ENCODE peak calls at places on chromosome 17, in six cellular contexts. One of them, this sample, is unnamed.

GRCh38 chr17:27306276-27306820 is 12.4 kb downstream of the WSB1 start:
- DNase-seq in HEK293T: no peak
- DNase-seq in smooth muscle cell of the brain vasculature: no peak
- DNase-seq in non-pigmented ciliary epithelial cell: no peak
- DNase-seq in HFF-Myc: no peak
- DNase-seq in T-helper 1 cell: no peak
- DNase-seq in this sample: no peak

GRCh38 chr17:71412803-71413202 is 708.0 kb upstream of the SOX9 start:
- DNase-seq in HEK293T: no peak
- DNase-seq in smooth muscle cell of the brain vasculature: peak
- DNase-seq in non-pigmented ciliary epithelial cell: peak
- DNase-seq in HFF-Myc: peak
- DNase-seq in T-helper 1 cell: no peak
- DNase-seq in this sample: peak

GRCh38 chr17:65656390-65657250 is 95.2 kb upstream of the AXIN2 start:
- DNase-seq in HEK293T: no peak
- DNase-seq in smooth muscle cell of the brain vasculature: no peak
- DNase-seq in non-pigmented ciliary epithelial cell: no peak
- DNase-seq in HFF-Myc: no peak
- DNase-seq in T-helper 1 cell: no peak
- DNase-seq in this sample: no peak

GRCh38 chr17:6443692-6444572 is at the start of gene PIMREG:
- DNase-seq in HEK293T: peak
- DNase-seq in smooth muscle cell of the brain vasculature: peak
- DNase-seq in non-pigmented ciliary epithelial cell: peak
- DNase-seq in HFF-Myc: peak
- DNase-seq in T-helper 1 cell: peak
- DNase-seq in this sample: peak

GRCh38 chr17:36993227-36993626 is 44.5 kb downstream of the AATF start:
- DNase-seq in HEK293T: no peak
- DNase-seq in smooth muscle cell of the brain vasculature: no peak
- DNase-seq in non-pigmented ciliary epithelial cell: no peak
- DNase-seq in HFF-Myc: no peak
- DNase-seq in T-helper 1 cell: no peak
- DNase-seq in this sample: no peak

GRCh38 chr17:73203788-73204479 is 11.1 kb downstream of the COG1 start:
- DNase-seq in HEK293T: no peak
- DNase-seq in smooth muscle cell of the brain vasculature: no peak
- DNase-seq in non-pigmented ciliary epithelial cell: no peak
- DNase-seq in HFF-Myc: no peak
- DNase-seq in T-helper 1 cell: no peak
- DNase-seq in this sample: no peak

GRCh38 chr17:69047368-69048263 is 13.1 kb downstream of the ABCA9 start:
- DNase-seq in HEK293T: no peak
- DNase-seq in smooth muscle cell of the brain vasculature: no peak
- DNase-seq in non-pigmented ciliary epithelial cell: peak
- DNase-seq in HFF-Myc: no peak
- DNase-seq in T-helper 1 cell: no peak
- DNase-seq in this sample: no peak

GRCh38 chr17:14760212-14760611 is 459.3 kb downstream of the HS3ST3B1 start:
- DNase-seq in HEK293T: no peak
- DNase-seq in smooth muscle cell of the brain vasculature: no peak
- DNase-seq in non-pigmented ciliary epithelial cell: no peak
- DNase-seq in HFF-Myc: no peak
- DNase-seq in T-helper 1 cell: no peak
- DNase-seq in this sample: no peak

GRCh38 chr17:27602721-27603445 is 28.1 kb upstream of the LGALS9 start:
- DNase-seq in HEK293T: peak
- DNase-seq in smooth muscle cell of the brain vasculature: peak
- DNase-seq in non-pigmented ciliary epithelial cell: peak
- DNase-seq in HFF-Myc: no peak
- DNase-seq in T-helper 1 cell: peak
- DNase-seq in this sample: no peak

GRCh38 chr17:73765824-73766563 is 121.7 kb upstream of the SDK2 start:
- DNase-seq in HEK293T: no peak
- DNase-seq in smooth muscle cell of the brain vasculature: no peak
- DNase-seq in non-pigmented ciliary epithelial cell: no peak
- DNase-seq in HFF-Myc: no peak
- DNase-seq in T-helper 1 cell: no peak
- DNase-seq in this sample: no peak

GRCh38 chr17:49616086-49616485 is 40.4 kb downstream of the NXPH3 start:
- DNase-seq in HEK293T: peak
- DNase-seq in smooth muscle cell of the brain vasculature: no peak
- DNase-seq in non-pigmented ciliary epithelial cell: no peak
- DNase-seq in HFF-Myc: no peak
- DNase-seq in T-helper 1 cell: no peak
- DNase-seq in this sample: no peak

GRCh38 chr17:32928527-32929287 is 754 bp downstream of the TMEM98 start:
- DNase-seq in HEK293T: no peak
- DNase-seq in smooth muscle cell of the brain vasculature: no peak
- DNase-seq in non-pigmented ciliary epithelial cell: no peak
- DNase-seq in HFF-Myc: no peak
- DNase-seq in T-helper 1 cell: no peak
- DNase-seq in this sample: no peak

GRCh38 chr17:50495918-50496317 is 12.3 kb upstream of the MYCBPAP start:
- DNase-seq in HEK293T: no peak
- DNase-seq in smooth muscle cell of the brain vasculature: no peak
- DNase-seq in non-pigmented ciliary epithelial cell: no peak
- DNase-seq in HFF-Myc: no peak
- DNase-seq in T-helper 1 cell: no peak
- DNase-seq in this sample: no peak

GRCh38 chr17:34423978-34424813 is 61.2 kb upstream of the CCL1 start:
- DNase-seq in HEK293T: no peak
- DNase-seq in smooth muscle cell of the brain vasculature: no peak
- DNase-seq in non-pigmented ciliary epithelial cell: no peak
- DNase-seq in HFF-Myc: no peak
- DNase-seq in T-helper 1 cell: no peak
- DNase-seq in this sample: no peak

GRCh38 chr17:46977348-46977747 is 1.7 kb downstream of the RPRML start:
- DNase-seq in HEK293T: peak
- DNase-seq in smooth muscle cell of the brain vasculature: no peak
- DNase-seq in non-pigmented ciliary epithelial cell: peak
- DNase-seq in HFF-Myc: peak
- DNase-seq in T-helper 1 cell: no peak
- DNase-seq in this sample: no peak

GRCh38 chr17:42118545-42118944 is 2.6 kb downstream of the KAT2A start:
- DNase-seq in HEK293T: peak
- DNase-seq in smooth muscle cell of the brain vasculature: no peak
- DNase-seq in non-pigmented ciliary epithelial cell: no peak
- DNase-seq in HFF-Myc: no peak
- DNase-seq in T-helper 1 cell: no peak
- DNase-seq in this sample: no peak

GRCh38 chr17:59513934-59514841 is 51.2 kb upstream of the DHX40 start:
- DNase-seq in HEK293T: peak
- DNase-seq in smooth muscle cell of the brain vasculature: no peak
- DNase-seq in non-pigmented ciliary epithelial cell: peak
- DNase-seq in HFF-Myc: peak
- DNase-seq in T-helper 1 cell: no peak
- DNase-seq in this sample: no peak

GRCh38 chr17:7836596-7837374 is 2.8 kb downstream of the KDM6B start:
- DNase-seq in HEK293T: peak
- DNase-seq in smooth muscle cell of the brain vasculature: no peak
- DNase-seq in non-pigmented ciliary epithelial cell: no peak
- DNase-seq in HFF-Myc: peak
- DNase-seq in T-helper 1 cell: peak
- DNase-seq in this sample: peak

GRCh38 chr17:12078791-12079190 is 58.1 kb downstream of the MAP2K4 start:
- DNase-seq in HEK293T: no peak
- DNase-seq in smooth muscle cell of the brain vasculature: peak
- DNase-seq in non-pigmented ciliary epithelial cell: peak
- DNase-seq in HFF-Myc: peak
- DNase-seq in T-helper 1 cell: no peak
- DNase-seq in this sample: no peak

GRCh38 chr17:17999364-18000007 is 26.8 kb downstream of the DRC3 start:
- DNase-seq in HEK293T: no peak
- DNase-seq in smooth muscle cell of the brain vasculature: no peak
- DNase-seq in non-pigmented ciliary epithelial cell: no peak
- DNase-seq in HFF-Myc: no peak
- DNase-seq in T-helper 1 cell: no peak
- DNase-seq in this sample: no peak

GRCh38 chr17:38425744-38426143 is 2.5 kb upstream of the ARHGAP23 start:
- DNase-seq in HEK293T: no peak
- DNase-seq in smooth muscle cell of the brain vasculature: no peak
- DNase-seq in non-pigmented ciliary epithelial cell: no peak
- DNase-seq in HFF-Myc: no peak
- DNase-seq in T-helper 1 cell: no peak
- DNase-seq in this sample: no peak

GRCh38 chr17:77003699-77004098 is 135.5 kb downstream of the MGAT5B start:
- DNase-seq in HEK293T: no peak
- DNase-seq in smooth muscle cell of the brain vasculature: no peak
- DNase-seq in non-pigmented ciliary epithelial cell: no peak
- DNase-seq in HFF-Myc: no peak
- DNase-seq in T-helper 1 cell: no peak
- DNase-seq in this sample: no peak

GRCh38 chr17:77233635-77234334 is 93.0 kb downstream of the SEC14L1 start:
- DNase-seq in HEK293T: no peak
- DNase-seq in smooth muscle cell of the brain vasculature: no peak
- DNase-seq in non-pigmented ciliary epithelial cell: peak
- DNase-seq in HFF-Myc: peak
- DNase-seq in T-helper 1 cell: no peak
- DNase-seq in this sample: no peak

GRCh38 chr17:34997355-34997862 is 17.1 kb downstream of the LIG3 start:
- DNase-seq in HEK293T: no peak
- DNase-seq in smooth muscle cell of the brain vasculature: peak
- DNase-seq in non-pigmented ciliary epithelial cell: peak
- DNase-seq in HFF-Myc: no peak
- DNase-seq in T-helper 1 cell: no peak
- DNase-seq in this sample: no peak

GRCh38 chr17:41322264-41322902 is 6.9 kb upstream of the KRTAP17-1 start:
- DNase-seq in HEK293T: peak
- DNase-seq in smooth muscle cell of the brain vasculature: no peak
- DNase-seq in non-pigmented ciliary epithelial cell: peak
- DNase-seq in HFF-Myc: peak
- DNase-seq in T-helper 1 cell: no peak
- DNase-seq in this sample: no peak

GRCh38 chr17:63364387-63364786 is 81.7 kb downstream of the CYB561 start:
- DNase-seq in HEK293T: no peak
- DNase-seq in smooth muscle cell of the brain vasculature: no peak
- DNase-seq in non-pigmented ciliary epithelial cell: no peak
- DNase-seq in HFF-Myc: no peak
- DNase-seq in T-helper 1 cell: no peak
- DNase-seq in this sample: no peak

GRCh38 chr17:61325382-61326073 is 74.1 kb upstream of the TBX2 start:
- DNase-seq in HEK293T: peak
- DNase-seq in smooth muscle cell of the brain vasculature: no peak
- DNase-seq in non-pigmented ciliary epithelial cell: no peak
- DNase-seq in HFF-Myc: no peak
- DNase-seq in T-helper 1 cell: no peak
- DNase-seq in this sample: no peak

GRCh38 chr17:73005360-73005759 is 87.1 kb downstream of the SLC39A11 start:
- DNase-seq in HEK293T: no peak
- DNase-seq in smooth muscle cell of the brain vasculature: no peak
- DNase-seq in non-pigmented ciliary epithelial cell: no peak
- DNase-seq in HFF-Myc: no peak
- DNase-seq in T-helper 1 cell: no peak
- DNase-seq in this sample: no peak

GRCh38 chr17:45935710-45936509 is 41.6 kb downstream of the MAPT start:
- DNase-seq in HEK293T: no peak
- DNase-seq in smooth muscle cell of the brain vasculature: no peak
- DNase-seq in non-pigmented ciliary epithelial cell: no peak
- DNase-seq in HFF-Myc: no peak
- DNase-seq in T-helper 1 cell: no peak
- DNase-seq in this sample: no peak

GRCh38 chr17:67129283-67129682 is 84.9 kb downstream of the CACNG1 start:
- DNase-seq in HEK293T: no peak
- DNase-seq in smooth muscle cell of the brain vasculature: no peak
- DNase-seq in non-pigmented ciliary epithelial cell: no peak
- DNase-seq in HFF-Myc: no peak
- DNase-seq in T-helper 1 cell: no peak
- DNase-seq in this sample: no peak

GRCh38 chr17:77212081-77212832 is 71.5 kb downstream of the SEC14L1 start:
- DNase-seq in HEK293T: no peak
- DNase-seq in smooth muscle cell of the brain vasculature: no peak
- DNase-seq in non-pigmented ciliary epithelial cell: no peak
- DNase-seq in HFF-Myc: no peak
- DNase-seq in T-helper 1 cell: no peak
- DNase-seq in this sample: no peak

GRCh38 chr17:80755650-80756405 is 211.2 kb downstream of the RPTOR start:
- DNase-seq in HEK293T: peak
- DNase-seq in smooth muscle cell of the brain vasculature: no peak
- DNase-seq in non-pigmented ciliary epithelial cell: no peak
- DNase-seq in HFF-Myc: no peak
- DNase-seq in T-helper 1 cell: no peak
- DNase-seq in this sample: no peak

GRCh38 chr17:44557653-44558285 is 485 bp downstream of the FZD2 start:
- DNase-seq in HEK293T: no peak
- DNase-seq in smooth muscle cell of the brain vasculature: no peak
- DNase-seq in non-pigmented ciliary epithelial cell: no peak
- DNase-seq in HFF-Myc: no peak
- DNase-seq in T-helper 1 cell: no peak
- DNase-seq in this sample: peak

GRCh38 chr17:29615048-29615385 is 7.7 kb downstream of the CORO6 start:
- DNase-seq in HEK293T: no peak
- DNase-seq in smooth muscle cell of the brain vasculature: no peak
- DNase-seq in non-pigmented ciliary epithelial cell: no peak
- DNase-seq in HFF-Myc: no peak
- DNase-seq in T-helper 1 cell: peak
- DNase-seq in this sample: no peak

GRCh38 chr17:1769826-1770477 is 8.1 kb downstream of the SERPINF1 start:
- DNase-seq in HEK293T: peak
- DNase-seq in smooth muscle cell of the brain vasculature: no peak
- DNase-seq in non-pigmented ciliary epithelial cell: no peak
- DNase-seq in HFF-Myc: no peak
- DNase-seq in T-helper 1 cell: no peak
- DNase-seq in this sample: peak

GRCh38 chr17:58321571-58322525 is 6.7 kb downstream of the TSPOAP1 start:
- DNase-seq in HEK293T: no peak
- DNase-seq in smooth muscle cell of the brain vasculature: no peak
- DNase-seq in non-pigmented ciliary epithelial cell: no peak
- DNase-seq in HFF-Myc: no peak
- DNase-seq in T-helper 1 cell: no peak
- DNase-seq in this sample: no peak

GRCh38 chr17:79800325-79801155 is 3.7 kb upstream of the CBX8 start:
- DNase-seq in HEK293T: peak
- DNase-seq in smooth muscle cell of the brain vasculature: no peak
- DNase-seq in non-pigmented ciliary epithelial cell: no peak
- DNase-seq in HFF-Myc: peak
- DNase-seq in T-helper 1 cell: no peak
- DNase-seq in this sample: no peak

GRCh38 chr17:31309525-31309924 is 4.3 kb downstream of the EVI2B start:
- DNase-seq in HEK293T: no peak
- DNase-seq in smooth muscle cell of the brain vasculature: no peak
- DNase-seq in non-pigmented ciliary epithelial cell: no peak
- DNase-seq in HFF-Myc: no peak
- DNase-seq in T-helper 1 cell: no peak
- DNase-seq in this sample: no peak

GRCh38 chr17:30323262-30323894 is 10.5 kb downstream of the TMIGD1 start:
- DNase-seq in HEK293T: no peak
- DNase-seq in smooth muscle cell of the brain vasculature: no peak
- DNase-seq in non-pigmented ciliary epithelial cell: no peak
- DNase-seq in HFF-Myc: no peak
- DNase-seq in T-helper 1 cell: peak
- DNase-seq in this sample: no peak

GRCh38 chr17:57109393-57110151 is 24.5 kb downstream of the AKAP1 start:
- DNase-seq in HEK293T: peak
- DNase-seq in smooth muscle cell of the brain vasculature: no peak
- DNase-seq in non-pigmented ciliary epithelial cell: no peak
- DNase-seq in HFF-Myc: no peak
- DNase-seq in T-helper 1 cell: no peak
- DNase-seq in this sample: no peak

This sample was measured in brain pericyte.